ENCODE peak calls at places on chromosomes 3 and 15, in six cellular contexts. V, D, N, O, E and H are unnamed samples.

GRCh38 chr3:55498520-55498919 is 11.4 kb upstream of the WNT5A start:
- DNase-seq in D (no peak), V (peak), O (no peak), N (no peak), E (no peak), H (no peak)

GRCh38 chr3:146280859-146281258 is 30.0 kb upstream of the PLSCR4 start:
- DNase-seq in V (no peak), N (no peak), O (no peak), E (no peak), D (no peak), H (no peak)

GRCh38 chr3:43448098-43448497 is 161.8 kb downstream of the SNRK start:
- DNase-seq in O (no peak), D (no peak), V (no peak), N (no peak), E (no peak), H (no peak)

GRCh38 chr3:50324351-50325144 is 2.0 kb upstream of the HYAL2 start:
- DNase-seq in V (peak), N (no peak), O (peak), D (no peak), E (peak), H (peak)

GRCh38 chr15:52559583-52559982 is 9.2 kb downstream of the ARPP19 start:
- DNase-seq in V (no peak), O (no peak), N (no peak), D (no peak), E (no peak), H (no peak)

GRCh38 chr3:132407025-132407424 is 10.3 kb upstream of the DNAJC13 start:
- DNase-seq in D (no peak), N (no peak), O (no peak), V (no peak), E (no peak), H (no peak)

GRCh38 chr3:52829906-52830463 is 487 bp downstream of the ITIH4 start:
- DNase-seq in E (no peak), D (no peak), N (no peak), V (no peak), O (no peak), H (no peak)

GRCh38 chr3:9739181-9739580 is 7.6 kb downstream of the BRPF1 start:
- DNase-seq in D (no peak), V (no peak), E (no peak), O (no peak), N (no peak), H (no peak)

GRCh38 chr15:58604455-58604923 is 145.0 kb downstream of the ADAM10 start:
- DNase-seq in O (no peak), D (no peak), E (peak), V (no peak), N (no peak), H (no peak)

GRCh38 chr3:143283432-143284128 is 164.0 kb downstream of the CHST2 start:
- DNase-seq in E (no peak), N (no peak), V (no peak), O (peak), D (no peak), H (no peak)

GRCh38 chr15:59160880-59161593 is 45.6 kb upstream of the LDHAL6B start:
- DNase-seq in V (peak), D (no peak), N (no peak), E (peak), O (no peak), H (peak)

GRCh38 chr3:190807719-190808375 is 54.6 kb downstream of the GMNC start:
- DNase-seq in E (peak), N (no peak), D (no peak), V (no peak), O (no peak), H (peak)

GRCh38 chr15:31079519-31079918 is 22.0 kb downstream of the TRPM1 start:
- DNase-seq in E (no peak), D (no peak), V (peak), O (no peak), N (no peak), H (no peak)

GRCh38 chr3:125916376-125916978 is 52.5 kb upstream of the ROPN1B start:
- DNase-seq in E (peak), O (peak), N (peak), D (no peak), V (peak), H (no peak)

GRCh38 chr15:101024709-101025108 is 105.6 kb downstream of the LRRK1 start:
- DNase-seq in E (no peak), D (peak), N (no peak), O (no peak), V (no peak), H (peak)

GRCh38 chr3:154398084-154398967 is 31.7 kb downstream of the GPR149 start:
- DNase-seq in O (no peak), D (no peak), V (no peak), E (no peak), N (peak), H (no peak)

GRCh38 chr3:72814308-72814707 is 33.9 kb downstream of the SHQ1 start:
- DNase-seq in E (no peak), D (no peak), V (no peak), N (no peak), O (no peak), H (no peak)

GRCh38 chr3:72810659-72811434 is 37.4 kb downstream of the SHQ1 start:
- DNase-seq in N (no peak), E (no peak), D (no peak), O (no peak), V (no peak), H (no peak)

GRCh38 chr3:72810063-72810462 is 38.2 kb downstream of the SHQ1 start:
- DNase-seq in D (no peak), V (peak), E (no peak), O (no peak), N (no peak), H (no peak)

GRCh38 chr3:72812201-72812600 is 36.0 kb downstream of the SHQ1 start:
- DNase-seq in D (no peak), V (no peak), O (no peak), E (no peak), N (no peak), H (no peak)

DNA sequence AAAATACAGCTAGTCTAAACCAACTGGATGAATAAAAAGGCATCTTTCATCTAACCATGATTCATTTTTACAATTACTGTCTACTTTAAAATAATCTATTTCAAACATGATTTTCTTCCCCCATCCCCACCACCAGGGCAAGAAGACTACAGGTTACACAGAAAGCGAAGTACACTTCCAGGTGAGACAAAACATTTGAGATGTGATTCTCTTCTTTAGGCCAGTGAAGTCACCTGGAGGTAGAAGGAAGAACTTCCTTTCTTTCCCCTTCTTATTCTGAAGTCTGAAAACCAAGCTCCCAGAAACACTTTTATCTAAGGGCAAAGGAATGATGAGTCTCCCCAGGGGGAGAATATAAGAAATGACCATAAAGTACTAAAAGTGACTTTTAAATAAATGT is 36.7 kb downstream of the SHQ1 start:
- DNase-seq in O (no peak), N (no peak), V (peak), E (no peak), D (no peak), H (no peak)
- TF ChIP-seq CTCF in O (peak), N (no peak), V (peak), E (no peak), D (no peak), H (no peak)

GRCh38 chr3:136642714-136643113 is 109.5 kb downstream of the STAG1 start:
- DNase-seq in E (no peak), D (no peak), V (no peak), N (no peak), O (no peak), H (no peak)

GRCh38 chr3:136645915-136646314 is 106.3 kb downstream of the STAG1 start:
- DNase-seq in O (no peak), V (no peak), D (no peak), E (no peak), N (peak), H (no peak)

GRCh38 chr3:136639069-136639468 is 113.1 kb downstream of the STAG1 start:
- DNase-seq in O (no peak), N (no peak), E (no peak), D (no peak), V (no peak), H (no peak)

DNA sequence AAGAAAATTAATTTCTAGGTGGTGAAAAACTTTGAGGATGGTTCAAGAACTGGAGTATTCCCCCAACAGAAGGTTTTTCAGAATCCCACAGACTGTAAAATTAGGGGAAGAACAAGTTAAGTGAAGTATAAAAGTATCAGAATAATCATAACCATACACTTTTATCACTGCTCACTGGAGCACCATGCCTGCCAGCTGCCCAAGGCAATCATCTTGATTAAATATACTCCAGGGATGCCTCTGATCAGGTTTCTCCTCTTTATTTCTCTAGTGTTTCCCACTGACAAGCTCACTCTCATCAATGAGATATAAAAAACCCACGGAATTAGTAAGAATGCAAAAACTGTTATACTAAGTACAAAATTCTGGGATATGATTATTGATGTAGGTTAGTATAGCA is 108.0 kb downstream of the STAG1 start:
- DNase-seq in D (no peak), N (no peak), V (no peak), E (no peak), O (no peak), H (no peak)
- TF ChIP-seq CTCF in D (no peak), N (no peak), V (no peak), E (no peak), O (no peak), H (no peak)

DNA sequence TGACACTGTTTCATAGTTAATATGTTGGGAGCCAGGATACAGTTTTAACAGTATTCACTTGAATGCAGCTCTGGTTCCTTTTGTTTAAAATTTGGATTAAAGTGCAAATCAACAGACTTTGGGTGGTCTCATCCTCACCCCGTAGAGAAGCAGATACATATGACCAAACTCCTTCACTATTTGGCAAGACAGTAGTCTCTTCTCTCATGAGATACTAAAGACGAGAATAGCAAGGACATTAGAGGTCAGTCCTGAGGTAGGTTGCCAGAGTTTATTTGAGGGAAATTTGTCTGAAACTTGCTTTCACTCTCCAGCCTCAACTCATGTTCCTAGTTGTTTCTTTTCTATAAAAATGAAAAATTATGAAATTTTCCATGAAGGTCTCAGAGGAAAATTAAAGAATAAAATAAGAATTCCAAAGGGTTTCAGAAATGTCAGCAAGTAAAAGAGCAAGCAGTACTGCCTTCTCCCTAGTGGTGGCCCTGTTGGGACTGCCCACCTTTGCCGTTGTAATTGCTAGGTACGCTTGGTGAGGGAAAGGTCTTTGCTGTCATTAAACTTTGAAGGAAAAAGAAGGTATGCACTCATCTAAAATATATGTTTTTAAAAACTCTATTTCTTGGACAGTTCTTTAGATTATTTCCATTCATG is 111.2 kb downstream of the CMSS1 start:
- DNase-seq in D (no peak), N (no peak), O (no peak), E (no peak), V (peak), H (no peak)
- TF ChIP-seq CTCF in D (no peak), N (no peak), O (peak), E (no peak), V (peak), H (no peak)

GRCh38 chr3:123679712-123680386 is 95.0 kb upstream of the HACD2 start:
- DNase-seq in D (no peak), O (no peak), N (no peak), V (no peak), E (no peak), H (no peak)
- TF ChIP-seq CTCF in D (no peak), O (no peak), N (no peak), V (no peak), E (no peak), H (no peak)

GRCh38 chr3:60431599-60431958 is 819.7 kb downstream of the FHIT start:
- DNase-seq in V (peak), D (no peak), N (no peak), E (peak), O (no peak), H (no peak)
- TF ChIP-seq CTCF in V (peak), D (no peak), N (no peak), E (no peak), O (no peak), H (no peak)

DNA sequence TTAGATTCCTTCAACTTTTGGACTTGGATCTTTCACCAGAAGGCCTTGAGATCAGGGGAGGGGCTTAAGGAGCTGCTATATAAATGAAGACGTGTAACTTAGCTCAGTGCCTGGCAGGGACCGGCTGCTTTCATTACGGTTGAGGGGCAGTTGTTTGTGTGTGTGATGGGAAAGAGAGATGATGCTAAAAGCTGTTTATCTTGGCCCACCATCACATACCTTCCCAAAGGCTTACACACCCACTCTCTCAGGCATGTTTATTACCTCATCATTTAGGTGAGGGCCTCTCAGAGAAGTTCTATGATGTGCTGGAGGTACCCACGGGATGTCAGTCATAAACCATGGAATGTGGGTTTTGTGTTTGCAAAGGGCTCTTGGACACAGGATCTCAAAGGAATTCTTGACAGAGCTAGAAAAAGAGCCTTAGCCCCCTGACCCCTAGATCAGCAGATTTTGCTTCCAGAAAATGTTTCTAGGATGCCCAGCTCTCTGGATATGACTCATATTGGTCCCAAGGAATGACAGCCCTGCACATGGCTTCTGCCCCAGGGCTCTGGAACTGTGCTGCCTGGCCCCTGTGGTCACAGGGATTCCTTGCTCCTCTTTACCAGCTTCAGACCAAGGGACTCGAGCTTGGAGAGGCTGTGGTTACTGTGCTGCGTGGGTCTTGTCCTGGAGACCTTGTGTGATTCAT is 15.9 kb upstream of the SMAD3 start:
- DNase-seq in N (no peak), V (no peak), D (no peak), E (peak), O (no peak), H (no peak)
- TF ChIP-seq CTCF in N (no peak), V (no peak), D (no peak), E (no peak), O (no peak), H (no peak)

DNA sequence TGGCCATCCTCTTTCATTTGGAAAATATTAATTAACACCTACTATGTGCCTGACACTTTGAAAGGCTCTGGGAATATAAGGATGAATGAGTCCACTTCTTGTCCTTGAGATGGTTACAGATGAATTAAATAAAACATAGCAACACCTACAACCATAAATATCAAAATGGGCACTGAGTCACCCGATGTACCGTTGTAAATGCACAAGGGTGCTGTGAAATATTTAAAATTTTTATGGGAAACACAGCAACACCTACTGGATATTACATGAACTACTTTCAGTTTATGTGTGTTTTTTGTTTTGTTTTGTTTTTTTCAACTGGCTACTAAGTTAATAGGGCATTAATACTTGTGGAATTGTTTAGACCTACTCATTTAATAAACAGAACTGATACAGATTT is 239.0 kb upstream of the NAALADL2 start:
- DNase-seq in V (peak), E (no peak), D (no peak), O (peak), N (no peak), H (no peak)
- TF ChIP-seq CTCF in V (no peak), E (no peak), D (no peak), O (peak), N (no peak), H (no peak)